ENCODE peak calls at places on chromosomes 12 and 14, in seven cellular contexts. V is K562, I is GM23338, K is HCT116, Q is H1, W is HepG2, D is endothelial cell of umbilical vein. X is an unnamed sample.

GRCh38 chr12:3685813-3686212 is 67.1 kb downstream of the CRACR2A start:
- DNase-seq in W (no peak), Q (no peak), D (no peak), V (no peak), K (no peak), I (no peak), X (no peak)

GRCh38 chr12:52206309-52207040 is 14.7 kb upstream of the KRT80 start:
- DNase-seq in D (no peak), Q (no peak), V (no peak), K (no peak), W (no peak), I (no peak), X (no peak)

GRCh38 chr12:57952766-57953165 is 11.4 kb downstream of the ATP23 start:
- DNase-seq in V (no peak), K (no peak), I (no peak), W (no peak), D (no peak), Q (no peak), X (no peak)

GRCh38 chr12:113292091-113292490 is 42.8 kb downstream of the SLC8B1 start:
- DNase-seq in D (no peak), I (no peak), Q (no peak), W (no peak), V (no peak), K (no peak), X (no peak)

GRCh38 chr14:55272415-55272786 is 1.2 kb downstream of the FBXO34 start:
- DNase-seq in Q (no peak), W (no peak), I (no peak), V (no peak), D (no peak), K (no peak), X (no peak)

GRCh38 chr12:95393191-95393790 is 80.7 kb upstream of the METAP2 start:
- DNase-seq in V (no peak), K (peak), Q (no peak), I (peak), W (no peak), D (no peak), X (no peak)

GRCh38 chr12:104355630-104356029 is 52.1 kb downstream of the EID3 start:
- DNase-seq in W (no peak), D (no peak), I (no peak), Q (peak), V (no peak), K (no peak), X (no peak)

GRCh38 chr12:111238075-111238734 is 130.7 kb downstream of the PHETA1 start:
- DNase-seq in Q (no peak), V (no peak), W (no peak), K (no peak), I (no peak), D (no peak), X (no peak)

GRCh38 chr14:93702946-93703345 is 85.3 kb downstream of the PRIMA1 start:
- DNase-seq in V (no peak), D (no peak), I (peak), K (no peak), Q (no peak), W (no peak), X (no peak)

GRCh38 chr14:63478024-63478423 is 65.2 kb downstream of the PPP2R5E start:
- DNase-seq in W (no peak), K (no peak), V (no peak), D (no peak), Q (no peak), I (no peak), X (no peak)

GRCh38 chr12:116731801-116732200 is 6.1 kb downstream of the SPRING1 start:
- DNase-seq in I (no peak), K (no peak), V (no peak), W (no peak), Q (no peak), D (no peak), X (no peak)

GRCh38 chr12:12482150-12482761 is 80.4 kb downstream of the DUSP16 start:
- DNase-seq in I (no peak), W (no peak), K (no peak), Q (no peak), V (no peak), D (no peak), X (no peak)

GRCh38 chr12:15863984-15864383 is 18.2 kb upstream of the STRAP start:
- DNase-seq in K (no peak), V (no peak), W (no peak), I (no peak), D (no peak), Q (no peak), X (no peak)

GRCh38 chr14:59123975-59124374 is 64.5 kb upstream of the DAAM1 start:
- DNase-seq in K (no peak), W (no peak), D (no peak), I (peak), V (no peak), Q (no peak), X (no peak)

GRCh38 chr12:131084341-131085011 is 130.8 kb downstream of the ADGRD1 start:
- DNase-seq in D (no peak), W (no peak), V (no peak), Q (no peak), K (no peak), I (no peak), X (no peak)

GRCh38 chr12:107670999-107671643 is 14.5 kb upstream of the PWP1 start:
- DNase-seq in D (peak), I (peak), Q (peak), W (peak), V (peak), K (peak), X (no peak)

GRCh38 chr12:100576311-100577036 is 3.0 kb downstream of the GAS2L3 start:
- DNase-seq in W (no peak), I (no peak), Q (no peak), V (peak), K (peak), D (peak), X (no peak)

GRCh38 chr14:89309670-89310177 is 107.3 kb downstream of the FOXN3 start:
- DNase-seq in Q (no peak), D (no peak), V (no peak), I (no peak), W (no peak), K (no peak), X (no peak)

GRCh38 chr12:53345486-53346195 is 9.5 kb upstream of the SP7 start:
- DNase-seq in D (peak), V (no peak), I (peak), K (no peak), W (no peak), Q (peak), X (peak)

GRCh38 chr12:54135621-54136027 is 53.2 kb downstream of the SMUG1 start:
- DNase-seq in K (no peak), D (no peak), V (no peak), Q (no peak), W (peak), I (no peak), X (no peak)

GRCh38 chr12:18998343-18999270 is 130.9 kb upstream of the PLEKHA5 start:
- DNase-seq in Q (no peak), K (no peak), I (no peak), D (peak), V (no peak), W (no peak), X (no peak)

GRCh38 chr12:92297932-92298681 is 152.5 kb upstream of the BTG1 start:
- DNase-seq in V (no peak), Q (no peak), K (no peak), D (no peak), W (no peak), I (no peak), X (no peak)

GRCh38 chr12:12278899-12279298 is 12.1 kb upstream of the LRP6 start:
- DNase-seq in I (no peak), Q (no peak), W (no peak), V (no peak), K (no peak), D (no peak), X (no peak)

GRCh38 chr14:98941481-98941880 is 330.5 kb downstream of the BCL11B start:
- DNase-seq in Q (no peak), K (no peak), W (no peak), I (no peak), V (no peak), D (no peak), X (no peak)

GRCh38 chr12:26122681-26123481 is 2.0 kb downstream of the BHLHE41 start:
- DNase-seq in I (peak), K (no peak), W (no peak), V (peak), Q (peak), D (peak), X (no peak)
- TF ChIP-seq EZH2 in I (peak), K (no peak), W (peak), V (peak), Q (peak), D (peak), X (peak)

GRCh38 chr12:124938606-124939427 is 24.4 kb upstream of the UBC start:
- DNase-seq in V (peak), K (peak), Q (no peak), W (peak), D (peak), I (peak), X (no peak)
- TF ChIP-seq POLR2AphosphoS5 in V (no peak), K (peak), Q (no peak), W (peak), D (no peak), I (no peak), X (no peak)

GRCh38 chr12:1852076-1852475 is 31.7 kb downstream of the LRTM2 start:
- DNase-seq in Q (no peak), D (no peak), W (no peak), V (no peak), I (no peak), K (no peak), X (no peak)
- TF ChIP-seq EZH2 in Q (no peak), D (no peak), W (no peak), V (no peak), I (no peak), K (no peak), X (no peak)

GRCh38 chr14:77458249-77458950 is 507 bp downstream of the AHSA1 start:
- DNase-seq in I (peak), Q (no peak), V (peak), W (peak), D (no peak), K (no peak), X (no peak)
- TF ChIP-seq POLR2AphosphoS5 in I (no peak), Q (no peak), V (peak), W (no peak), D (no peak), K (no peak), X (no peak)

GRCh38 chr14:72893636-72894322 is at the start of gene DPF3:
- DNase-seq in I (peak), D (peak), Q (peak), W (peak), V (peak), K (peak), X (peak)

GRCh38 chr14:72892103-72892878 is 1.6 kb downstream of the DPF3 start:
- DNase-seq in Q (no peak), W (no peak), I (peak), K (no peak), D (peak), V (peak), X (no peak)

GRCh38 chr14:72894323-72894622 is 372 bp upstream of the DPF3 start:
- DNase-seq in Q (no peak), D (no peak), V (no peak), I (no peak), W (no peak), K (no peak), X (no peak)

GRCh38 chr14:72891666-72892102 is 2.2 kb downstream of the DPF3 start:
- DNase-seq in V (no peak), I (no peak), W (no peak), Q (no peak), D (no peak), K (no peak), X (no peak)

GRCh38 chr14:72892879-72893635 is 844 bp downstream of the DPF3 start:
- DNase-seq in I (peak), D (peak), V (peak), W (no peak), K (no peak), Q (peak), X (no peak)
- TF ChIP-seq EZH2 in I (peak), D (no peak), V (no peak), W (no peak), K (no peak), Q (peak), X (no peak)

DNA sequence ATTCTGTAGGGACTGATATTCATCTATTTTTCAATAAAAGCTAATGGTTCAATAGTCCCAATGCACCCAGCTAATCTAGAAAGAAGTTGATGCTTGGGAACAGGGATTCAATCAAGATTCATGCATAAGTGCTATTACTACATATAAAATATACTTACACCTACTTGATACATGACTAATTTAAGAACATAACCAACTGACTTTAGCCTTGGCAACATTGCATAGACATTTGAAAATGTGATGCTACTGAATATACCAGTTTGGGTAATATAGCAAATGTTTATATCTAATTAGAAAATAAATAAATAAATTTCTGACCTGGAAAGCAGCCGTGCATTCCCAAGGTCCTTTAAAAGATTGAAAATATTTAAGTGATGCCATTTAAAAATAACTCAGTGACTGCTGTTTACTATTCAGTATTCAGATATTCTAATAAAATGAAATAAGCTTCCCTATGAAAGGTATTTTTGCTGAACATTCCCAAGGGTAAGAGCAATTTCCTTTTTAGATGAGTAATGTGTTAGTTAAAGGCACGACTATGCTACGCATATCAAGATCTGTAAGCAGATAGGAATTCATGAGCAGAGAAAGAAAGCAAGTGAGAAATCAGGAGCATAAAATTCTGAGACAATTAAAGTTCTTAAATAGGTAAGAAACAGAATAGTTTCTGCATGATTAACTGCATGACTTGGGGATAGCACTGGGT is 160.6 kb upstream of the SYT1 start:
- DNase-seq in K (peak), Q (no peak), I (no peak), V (no peak), W (no peak), D (peak), X (peak)
- TF ChIP-seq POLR2AphosphoS5 in K (no peak), Q (no peak), I (no peak), V (no peak), W (no peak), D (no peak), X (no peak)

DNA sequence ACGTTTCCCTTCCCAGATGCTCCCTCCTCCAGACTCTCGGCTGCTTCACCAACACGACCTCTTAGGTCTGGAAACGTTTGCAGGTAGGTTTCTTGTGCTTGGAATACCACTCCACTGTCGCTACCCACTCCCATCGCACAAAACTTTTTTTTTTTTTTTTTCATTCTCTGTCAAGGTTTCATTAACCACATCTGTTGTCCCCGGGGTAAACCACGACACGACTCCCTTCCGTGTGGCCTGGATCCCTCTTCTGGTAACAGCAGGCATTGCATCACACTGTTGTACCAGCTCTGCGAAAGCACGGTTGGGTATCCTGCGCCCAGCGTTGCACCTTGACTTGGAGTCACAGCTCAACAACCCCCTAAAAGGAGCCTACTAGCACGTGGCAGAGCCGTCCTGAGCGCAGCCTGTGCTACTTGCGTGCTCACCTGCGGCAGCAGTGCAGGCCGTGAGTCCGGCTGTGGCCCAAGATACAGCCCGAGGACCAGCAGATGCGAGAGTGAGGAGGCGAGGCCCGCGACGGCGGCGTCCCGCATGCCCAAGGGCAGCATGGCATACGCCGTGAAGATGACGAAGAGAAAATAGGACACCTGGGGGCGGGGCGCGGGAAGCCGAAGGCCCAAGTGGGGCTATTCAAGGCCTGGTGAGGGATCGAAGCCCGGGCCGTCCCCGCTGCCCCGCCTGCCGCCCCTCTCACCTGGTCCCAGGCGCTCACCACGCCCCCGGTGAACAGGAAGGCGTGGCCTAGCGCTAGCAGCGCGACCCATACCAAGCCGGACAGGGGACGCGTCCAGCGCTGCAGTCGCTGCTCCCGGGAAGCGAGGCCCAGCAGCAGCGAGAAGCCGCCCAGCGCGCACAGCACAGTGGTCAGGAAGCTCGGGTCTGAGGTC is 2.5 kb downstream of the ADCY4 start:
- DNase-seq in D (peak), Q (peak), W (peak), V (peak), I (peak), K (no peak), X (peak)
- TF ChIP-seq EZH2 in D (no peak), Q (no peak), W (no peak), V (no peak), I (no peak), K (no peak), X (no peak)

GRCh38 chr12:9760699-9761406 is at the start of gene CD69:
- DNase-seq in W (no peak), K (no peak), I (no peak), Q (no peak), V (peak), D (peak), X (no peak)
- TF ChIP-seq POLR2AphosphoS5 in W (no peak), K (no peak), I (no peak), Q (no peak), V (peak), D (no peak), X (no peak)

GRCh38 chr14:36506732-36507614 is 13.1 kb downstream of the NKX2-1 start:
- DNase-seq in V (no peak), K (no peak), D (no peak), W (no peak), Q (no peak), I (no peak), X (no peak)
- TF ChIP-seq EZH2 in V (no peak), K (no peak), D (peak), W (no peak), Q (no peak), I (peak), X (no peak)

GRCh38 chr12:126706300-126706699 is 1560.7 kb upstream of the TMEM132C start:
- DNase-seq in K (no peak), I (peak), W (no peak), V (no peak), D (no peak), Q (no peak), X (no peak)
- TF ChIP-seq POLR2AphosphoS5 in K (no peak), I (no peak), W (no peak), V (no peak), D (no peak), Q (no peak), X (no peak)